ENCODE peak calls at places on chromosomes 16 and 17, in seven cellular contexts. S, Y, W, D, C, F and A are unnamed samples.

GRCh38 chr16:87207965-87208364 is 109.2 kb downstream of the C16orf95 start:
- DNase-seq in S (peak), Y (no peak), W (no peak), D (no peak), C (no peak), F (no peak), A (no peak)

GRCh38 chr16:85289760-85290625 is 177.7 kb upstream of the CIBAR2 start:
- DNase-seq in S (no peak), Y (no peak), W (no peak), D (no peak), C (no peak), F (no peak), A (no peak)

GRCh38 chr17:9844153-9844552 is 18.4 kb downstream of the GLP2R start:
- DNase-seq in S (no peak), Y (no peak), W (no peak), D (no peak), C (no peak), F (no peak), A (no peak)

GRCh38 chr16:67874147-67874771 is 1.4 kb downstream of the EDC4 start:
- DNase-seq in S (no peak), Y (no peak), W (no peak), D (no peak), C (no peak), F (no peak), A (no peak)

GRCh38 chr17:3573246-3574100 is 15.9 kb upstream of the TRPV3 start:
- DNase-seq in S (no peak), Y (no peak), W (no peak), D (no peak), C (no peak), F (no peak), A (no peak)

GRCh38 chr17:20992987-20993862 is 49.6 kb downstream of the USP22 start:
- DNase-seq in S (peak), Y (peak), W (peak), D (no peak), C (no peak), F (peak), A (peak)

GRCh38 chr17:52721932-52722331 is 563.4 kb upstream of the CA10 start:
- DNase-seq in S (no peak), Y (no peak), W (no peak), D (no peak), C (no peak), F (no peak), A (no peak)

GRCh38 chr17:60091109-60091508 is 12.4 kb upstream of the HEATR6 start:
- DNase-seq in S (no peak), Y (no peak), W (no peak), D (no peak), C (no peak), F (no peak), A (no peak)

GRCh38 chr17:68591583-68591982 is 9.6 kb downstream of the FAM20A start:
- DNase-seq in S (no peak), Y (no peak), W (no peak), D (no peak), C (no peak), F (no peak), A (peak)

GRCh38 chr17:72538921-72539352 is 418.1 kb downstream of the SOX9 start:
- DNase-seq in S (no peak), Y (no peak), W (peak), D (no peak), C (no peak), F (no peak), A (no peak)

GRCh38 chr17:60421273-60422161 is 772 bp upstream of the CHCT1 start:
- DNase-seq in S (peak), Y (no peak), W (peak), D (peak), C (peak), F (peak), A (peak)

GRCh38 chr16:28918698-28919097 is 6.3 kb downstream of the RABEP2 start:
- DNase-seq in S (no peak), Y (no peak), W (no peak), D (no peak), C (no peak), F (no peak), A (no peak)

GRCh38 chr17:47423406-47424295 is 99.9 kb downstream of the EFCAB13 start:
- DNase-seq in S (no peak), Y (no peak), W (peak), D (peak), C (peak), F (peak), A (no peak)

GRCh38 chr16:25625620-25626019 is 66.1 kb upstream of the HS3ST4 start:
- DNase-seq in S (no peak), Y (no peak), W (no peak), D (no peak), C (no peak), F (no peak), A (no peak)

GRCh38 chr17:82051776-82052637 is at the start of the genes GPS1 and RFNG:
- DNase-seq in S (peak), Y (no peak), W (peak), D (peak), C (peak), F (peak), A (no peak)

GRCh38 chr17:82126479-82127314 is 28.7 kb upstream of the FASN start:
- DNase-seq in S (no peak), Y (no peak), W (no peak), D (peak), C (no peak), F (no peak), A (no peak)

GRCh38 chr17:8994319-8994718 is 27.0 kb upstream of the NTN1 start:
- DNase-seq in S (peak), Y (no peak), W (peak), D (peak), C (peak), F (peak), A (peak)

GRCh38 chr16:67242138-67242730 is 5.0 kb downstream of the FHOD1 start:
- DNase-seq in S (no peak), Y (no peak), W (no peak), D (peak), C (peak), F (no peak), A (no peak)

GRCh38 chr16:86951831-86952598 is 365.2 kb downstream of the C16orf95 start:
- DNase-seq in S (peak), Y (peak), W (no peak), D (no peak), C (no peak), F (peak), A (peak)

GRCh38 chr17:49670641-49671040 is 7.3 kb downstream of the SPOP start:
- DNase-seq in S (peak), Y (no peak), W (no peak), D (no peak), C (no peak), F (no peak), A (no peak)

GRCh38 chr17:56624315-56624714 is 30.8 kb downstream of the NOG start:
- DNase-seq in S (peak), Y (no peak), W (no peak), D (no peak), C (no peak), F (no peak), A (no peak)

GRCh38 chr17:29593546-29594440 is 861 bp downstream of the ANKRD13B start:
- DNase-seq in S (no peak), Y (no peak), W (no peak), D (peak), C (peak), F (peak), A (no peak)
- TF ChIP-seq CTCF in S (peak), Y (peak), W (peak), D (no peak), C (peak), F (peak), A (peak)

DNA sequence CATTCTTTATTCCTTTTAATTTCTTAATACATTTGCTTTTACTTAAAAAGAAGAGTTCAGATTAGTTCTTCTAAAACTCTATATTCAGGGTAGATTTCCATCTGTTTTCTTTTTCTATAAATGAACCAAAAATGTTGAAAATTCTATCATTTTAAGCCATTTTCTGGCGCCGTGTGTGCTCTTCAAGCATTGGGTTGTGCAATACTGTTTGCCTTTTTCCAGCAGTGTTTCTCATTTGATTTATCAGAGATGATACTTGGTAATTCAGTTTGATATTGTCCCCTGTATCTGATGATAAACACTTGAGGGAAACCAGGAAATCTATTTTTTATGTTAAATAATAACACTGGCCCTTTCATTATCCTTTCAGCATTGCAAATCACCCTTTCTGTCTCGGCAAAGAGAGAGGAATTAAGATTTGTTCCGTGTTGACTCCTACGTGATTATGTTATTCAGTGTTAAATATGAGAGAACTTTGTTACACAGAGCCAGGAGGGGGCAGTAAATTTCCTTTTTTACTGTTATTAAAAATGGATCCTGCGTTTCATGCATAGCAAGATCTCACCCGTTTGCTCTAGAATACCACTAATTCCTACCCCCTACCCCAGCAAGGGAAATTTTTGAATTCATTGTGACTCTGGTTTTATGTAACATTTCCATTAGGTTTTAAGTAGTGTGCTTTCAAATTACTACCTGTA is 606.9 kb upstream of the RBFOX1 start:
- DNase-seq in S (no peak), Y (no peak), W (no peak), D (no peak), C (no peak), F (peak), A (no peak)
- TF ChIP-seq CTCF in S (no peak), Y (no peak), W (no peak), D (no peak), C (no peak), F (no peak), A (no peak)

GRCh38 chr17:50908860-50909764 is 43.0 kb upstream of the TOB1 start:
- DNase-seq in S (no peak), Y (no peak), W (peak), D (peak), C (peak), F (no peak), A (no peak)
- TF ChIP-seq CTCF in S (no peak), Y (no peak), W (no peak), D (no peak), C (no peak), F (no peak), A (no peak)

DNA sequence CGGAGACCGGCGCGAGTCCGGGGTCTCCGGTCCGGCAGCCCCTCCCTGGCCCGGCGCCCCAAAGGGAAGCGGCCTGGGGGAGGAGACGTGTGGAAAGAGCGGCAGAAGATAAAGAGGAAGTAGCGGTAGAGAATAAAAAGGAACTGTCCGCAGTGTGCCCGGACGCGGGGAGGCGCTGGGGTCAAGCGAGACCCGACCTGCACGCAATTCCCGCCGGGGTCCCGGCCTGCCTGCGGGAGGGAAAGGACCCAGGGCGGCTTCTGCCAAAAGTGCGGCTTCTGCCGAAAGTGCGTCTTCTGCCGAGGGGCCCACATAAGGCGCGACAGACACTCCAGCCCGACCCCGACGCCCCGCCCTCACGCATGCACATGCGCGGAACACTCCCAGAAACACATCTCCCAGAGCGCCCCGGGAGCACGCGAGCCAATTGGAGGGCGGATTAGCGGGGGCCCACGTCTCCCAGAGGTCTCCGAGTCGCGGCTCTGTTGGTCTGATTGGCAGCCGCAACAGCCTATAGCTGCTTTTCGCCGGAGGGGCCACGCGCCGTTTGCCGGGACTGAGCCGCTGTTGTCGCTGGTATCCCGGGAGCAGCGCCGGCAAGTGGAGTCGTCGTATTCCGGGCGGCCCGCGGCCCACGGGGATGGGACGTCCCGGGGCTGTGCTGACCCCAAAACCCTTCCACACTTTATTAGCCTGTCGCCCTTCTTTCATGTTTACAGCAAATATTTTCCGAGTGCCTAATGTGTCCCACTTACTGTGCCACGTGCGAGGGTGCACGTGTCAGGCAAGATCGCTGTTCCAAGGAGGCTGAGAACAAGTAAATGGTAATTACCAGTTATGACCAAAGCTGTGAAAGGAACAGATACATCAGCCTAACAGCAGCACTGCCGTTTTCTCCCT is 8.0 kb upstream of the MEFV start:
- DNase-seq in S (peak), Y (peak), W (peak), D (peak), C (peak), F (peak), A (peak)
- TF ChIP-seq CTCF in S (peak), Y (peak), W (no peak), D (no peak), C (peak), F (no peak), A (peak)